ENCODE peak calls at places on chromosomes 12 and 14, in seven cellular contexts. I is neural progenitor cell, R is ELR, M is BE2C, S is non-pigmented ciliary epithelial cell, X is MCF 10A, C is nucleus accumbens. E is an unnamed sample.

GRCh38 chr12:131894981-131895639 is 688 bp downstream of the ULK1 start:
- DNase-seq in I (peak), C (no peak), R (peak), M (peak), S (no peak), X (peak), E (no peak)

GRCh38 chr14:94340533-94340932 is 17.4 kb upstream of the SERPINA6 start:
- DNase-seq in X (no peak), S (no peak), C (no peak), M (no peak), R (no peak), I (no peak), E (no peak)

GRCh38 chr12:1972260-1972659 is 32.0 kb downstream of the DCP1B start:
- DNase-seq in C (no peak), I (no peak), R (peak), S (no peak), M (no peak), X (no peak), E (peak)

GRCh38 chr12:29710104-29710503 is 73.6 kb downstream of the TMTC1 start:
- DNase-seq in R (no peak), M (peak), X (peak), I (peak), S (no peak), C (peak), E (peak)

GRCh38 chr12:49885118-49885517 is 18.6 kb downstream of the FAIM2 start:
- DNase-seq in X (no peak), I (peak), S (no peak), C (no peak), M (peak), R (no peak), E (peak)

GRCh38 chr14:54763761-54764160 is 138.9 kb downstream of the GCH1 start:
- DNase-seq in M (no peak), R (no peak), I (no peak), S (no peak), C (no peak), X (no peak), E (no peak)

GRCh38 chr14:70988452-70988851 is 81.2 kb downstream of the PCNX1 start:
- DNase-seq in R (no peak), X (no peak), I (peak), S (no peak), M (no peak), C (no peak), E (no peak)

GRCh38 chr12:114918535-114919233 is 234.7 kb upstream of the TBX3 start:
- DNase-seq in S (no peak), C (no peak), I (no peak), R (peak), X (peak), M (no peak), E (no peak)

GRCh38 chr12:12533238-12533829 is 29.3 kb downstream of the DUSP16 start:
- DNase-seq in M (peak), C (no peak), R (no peak), S (no peak), X (peak), I (no peak), E (peak)

GRCh38 chr12:2284857-2285256 is 232.1 kb downstream of the CACNA1C start:
- DNase-seq in S (no peak), M (peak), X (peak), I (peak), R (peak), C (peak), E (peak)

GRCh38 chr12:91994208-91994797 is 151.3 kb downstream of the BTG1 start:
- DNase-seq in S (no peak), I (no peak), R (no peak), X (no peak), C (no peak), M (no peak), E (no peak)